ENCODE peak calls at places on chromosomes 3 and 15, in nine cellular contexts. Q, N, E, U, G, R, J, D and C are unnamed samples.

GRCh38 chr15:39745415-39745814 is 37.2 kb downstream of the FSIP1 start:
- DNase-seq in Q (no peak), D (no peak), N (no peak), J (no peak), E (no peak), G (no peak), U (no peak), R (no peak), C (peak; percentile 30)

GRCh38 chr3:54733079-54733478 is 194.8 kb downstream of the LRTM1 start:
- DNase-seq in G (no peak), R (no peak), N (no peak), J (no peak), U (no peak), Q (no peak), E (no peak), D (no peak), C (no peak)

GRCh38 chr3:195060531-195061385 is 210.2 kb downstream of the XXYLT1 start:
- DNase-seq in U (peak; percentile 13), N (no peak), R (no peak), J (no peak), Q (no peak), D (no peak), G (no peak), E (no peak), C (no peak)

GRCh38 chr3:178405456-178405970 is 130.7 kb upstream of the KCNMB2 start:
- DNase-seq in R (peak; percentile 28), N (no peak), D (no peak), E (no peak), Q (no peak), J (peak; percentile 45), G (no peak), U (no peak), C (no peak)

GRCh38 chr15:74786659-74787165 is 4.8 kb downstream of the CSK start:
- DNase-seq in J (no peak), E (no peak), R (peak; percentile 32), G (peak; percentile 60), Q (no peak), D (no peak), U (no peak), N (no peak), C (no peak)

GRCh38 chr15:61681676-61682075 is 378.6 kb downstream of the VPS13C start:
- DNase-seq in R (no peak), E (no peak), J (no peak), Q (no peak), U (no peak), G (no peak), D (no peak), N (no peak), C (no peak)

GRCh38 chr15:31136016-31136415 is 34.5 kb upstream of the TRPM1 start:
- DNase-seq in D (no peak), R (no peak), N (no peak), E (no peak), G (no peak), Q (no peak), J (no peak), U (no peak), C (no peak)

GRCh38 chr15:42687740-42688139 is 49.2 kb downstream of the CDAN1 start:
- DNase-seq in D (no peak), G (no peak), E (no peak), R (no peak), Q (no peak), J (no peak), N (no peak), U (no peak), C (no peak)

GRCh38 chr3:58471025-58471887 is 20.6 kb upstream of the KCTD6 start:
- DNase-seq in R (peak; percentile 89), D (peak; percentile 54), J (peak; percentile 93), U (no peak), E (peak; percentile 49), Q (no peak), N (no peak), G (no peak), C (peak; percentile 68)

GRCh38 chr3:120706950-120707349 is 24.9 kb upstream of the HGD start:
- DNase-seq in N (no peak), Q (no peak), E (no peak), G (no peak), J (no peak), U (no peak), D (no peak), R (no peak), C (no peak)

GRCh38 chr3:54632834-54633233 is 295.0 kb downstream of the LRTM1 start:
- DNase-seq in E (no peak), Q (no peak), U (no peak), D (no peak), J (no peak), G (no peak), N (no peak), R (no peak), C (no peak)

GRCh38 chr15:52171807-52172206 is 19.4 kb downstream of the GNB5 start:
- DNase-seq in D (no peak), R (no peak), N (no peak), U (no peak), J (no peak), Q (no peak), E (no peak), G (no peak), C (no peak)

GRCh38 chr3:141338881-141339280 is 29.4 kb upstream of the ZBTB38 start:
- DNase-seq in R (no peak), D (no peak), N (no peak), J (no peak), G (no peak), Q (no peak), E (no peak), U (no peak), C (no peak)

GRCh38 chr3:83092521-83093221 is 1331.2 kb upstream of the GBE1 start:
- DNase-seq in D (no peak), R (no peak), N (no peak), G (no peak), J (no peak), Q (no peak), U (no peak), E (no peak), C (no peak)

GRCh38 chr15:29316422-29316821 is 46.8 kb upstream of the NSMCE3 start:
- DNase-seq in D (no peak), U (no peak), E (no peak), G (no peak), R (no peak), N (no peak), Q (no peak), J (peak; percentile 13), C (no peak)

GRCh38 chr15:60993008-60993407 is 236.1 kb downstream of the RORA start:
- DNase-seq in J (peak; percentile 27), D (no peak), E (no peak), G (no peak), R (peak; percentile 45), N (no peak), Q (no peak), U (no peak), C (no peak)

GRCh38 chr3:58801541-58801940 is 135.0 kb upstream of the FAM3D start:
- DNase-seq in Q (no peak), U (no peak), N (no peak), J (peak; percentile 3), G (no peak), R (no peak), D (no peak), E (no peak), C (no peak)

GRCh38 chr3:185572183-185572582 is 13.9 kb upstream of the SENP2 start:
- DNase-seq in G (no peak), J (no peak), E (no peak), Q (no peak), R (no peak), D (no peak), U (no peak), N (no peak), C (no peak)
- H3K27me3 ChIP-seq in G (no peaks in the 10 kb centered on the region), J (no peaks in the 10 kb centered on the region), E (no peaks in the 10 kb centered on the region), Q (no peaks in the 10 kb centered on the region), R (no peaks in the 10 kb centered on the region), D (no peaks in the 10 kb centered on the region), U (no peaks in the 10 kb centered on the region), N (no peaks in the 10 kb centered on the region), C (no peaks in the 10 kb centered on the region)

GRCh38 chr3:128493221-128494151 is 485 bp upstream of the GATA2 start:
- DNase-seq in N (no peak), Q (no peak), E (no peak), U (peak; percentile 18), D (peak; percentile 47), G (no peak), J (no peak), R (peak; percentile 38), C (no peak)
- H3K27me3 ChIP-seq in N (peaks cover 10% of the 10 kb centered on the region), Q (peaks cover 97% of the 10 kb centered on the region), E (peaks cover 57% of the 10 kb centered on the region), U (peaks cover 96% of the 10 kb centered on the region), D (no peaks in the 10 kb centered on the region), G (peaks cover 5% of the 10 kb centered on the region), J (peaks cover 92% of the 10 kb centered on the region), R (no peaks in the 10 kb centered on the region), C (peaks cover 66% of the 10 kb centered on the region)

GRCh38 chr15:36004891-36005508 is 459.0 kb upstream of the DPH6 start:
- DNase-seq in Q (no peak), N (no peak), J (no peak), E (no peak), U (no peak), D (no peak), R (no peak), G (no peak), C (no peak)

GRCh38 chr15:35994861-35995260 is 448.9 kb upstream of the DPH6 start:
- DNase-seq in J (no peak), R (no peak), U (no peak), E (no peak), G (no peak), Q (no peak), N (no peak), D (no peak), C (no peak)

GRCh38 chr15:35998637-35999036 is 452.7 kb upstream of the DPH6 start:
- DNase-seq in G (no peak), N (no peak), U (no peak), R (no peak), Q (no peak), E (no peak), J (no peak), D (no peak), C (no peak)

DNA sequence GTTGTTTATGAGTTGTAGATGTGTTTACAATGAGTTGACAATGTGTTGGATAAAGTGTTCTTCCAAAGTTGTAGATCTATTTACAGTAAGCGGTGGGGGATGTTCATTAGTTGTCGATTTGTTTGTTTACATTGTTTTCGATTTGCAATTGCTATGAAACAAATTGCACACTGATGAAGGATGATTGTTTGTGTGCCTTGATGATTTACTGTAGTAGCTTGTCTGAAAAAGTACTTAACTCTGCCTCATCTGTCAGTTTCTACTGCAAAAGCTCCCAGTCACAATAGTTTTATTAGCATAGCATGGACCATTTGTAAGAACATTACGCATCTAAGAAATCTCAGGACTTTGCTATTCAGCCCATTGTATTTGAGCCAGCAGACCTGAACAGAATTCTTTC is 453.2 kb upstream of the DPH6 start:
- DNase-seq in D (no peak), G (no peak), N (no peak), U (no peak), E (no peak), Q (no peak), R (no peak), J (no peak), C (no peak)
- H3K27me3 ChIP-seq in D (no peaks in the 10 kb centered on the region), G (no peaks in the 10 kb centered on the region), N (no peaks in the 10 kb centered on the region), U (no peaks in the 10 kb centered on the region), E (no peaks in the 10 kb centered on the region), Q (no peaks in the 10 kb centered on the region), R (no peaks in the 10 kb centered on the region), J (no peaks in the 10 kb centered on the region), C (no peaks in the 10 kb centered on the region)

DNA sequence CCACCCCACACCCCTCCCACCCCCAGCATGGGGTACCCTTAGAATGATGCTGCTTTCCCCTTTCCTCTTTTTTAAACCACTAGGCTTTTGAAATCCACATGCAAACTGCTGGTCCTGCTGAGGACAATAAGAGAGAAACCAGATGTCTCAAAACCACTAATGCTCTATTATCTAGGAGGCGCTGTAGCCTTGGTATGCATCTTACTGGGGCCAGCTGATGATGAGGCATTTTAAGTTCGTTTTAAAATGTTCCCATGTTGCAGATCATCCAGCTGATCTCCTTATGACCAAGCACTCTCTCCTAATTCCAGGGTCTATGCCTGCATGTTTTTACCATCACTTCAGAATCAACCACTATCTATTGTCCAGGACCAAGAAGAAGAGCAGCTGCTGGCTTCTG is 1.3 kb downstream of the NME9 start:
- DNase-seq in N (no peak), D (no peak), G (no peak), J (peak; percentile 69), U (no peak), E (no peak), Q (no peak), R (peak; percentile 82), C (no peak)
- H3K27me3 ChIP-seq in N (no peaks in the 10 kb centered on the region), D (no peaks in the 10 kb centered on the region), G (peaks cover 1% of the 10 kb centered on the region), J (no peaks in the 10 kb centered on the region), U (no peaks in the 10 kb centered on the region), E (no peaks in the 10 kb centered on the region), Q (no peaks in the 10 kb centered on the region), R (no peaks in the 10 kb centered on the region), C (no peaks in the 10 kb centered on the region)